ENCODE peak calls at places on chromosomes 13 and 19, in five cellular contexts. One of them, this sample, is unnamed.

GRCh38 chr19:50817941-50818858 is 5.4 kb downstream of the KLK1 start:
- DNase-seq in brain microvascular endothelial cell: peak
- DNase-seq in lung: peak
- DNase-seq in GM23338: peak
- DNase-seq in IMR-90: no peak
- DNase-seq in this sample: peak

GRCh38 chr13:92843549-92843948 is 383.1 kb upstream of the GPC6 start:
- DNase-seq in GM23338: no peak
- DNase-seq in IMR-90: peak
- DNase-seq in brain microvascular endothelial cell: no peak
- DNase-seq in lung: no peak
- DNase-seq in this sample: peak

GRCh38 chr19:51148571-51148970 is 6.5 kb downstream of the SIGLEC7 start:
- DNase-seq in brain microvascular endothelial cell: no peak
- DNase-seq in lung: no peak
- DNase-seq in GM23338: no peak
- DNase-seq in IMR-90: no peak
- DNase-seq in this sample: no peak

GRCh38 chr19:38657633-38658222 is 10.3 kb downstream of the ACTN4 start:
- DNase-seq in brain microvascular endothelial cell: peak
- DNase-seq in lung: no peak
- DNase-seq in IMR-90: peak
- DNase-seq in GM23338: peak
- DNase-seq in this sample: peak

GRCh38 chr13:24005711-24006281 is 108.5 kb upstream of the C1QTNF9B start:
- DNase-seq in brain microvascular endothelial cell: no peak
- DNase-seq in IMR-90: no peak
- DNase-seq in lung: no peak
- DNase-seq in GM23338: no peak
- DNase-seq in this sample: peak

GRCh38 chr19:29454109-29454508 is 71.7 kb upstream of the VSTM2B start:
- DNase-seq in IMR-90: no peak
- DNase-seq in GM23338: no peak
- DNase-seq in brain microvascular endothelial cell: no peak
- DNase-seq in lung: peak
- DNase-seq in this sample: no peak

GRCh38 chr13:109778102-109778542 is 8.3 kb downstream of the IRS2 start:
- DNase-seq in GM23338: no peak
- DNase-seq in brain microvascular endothelial cell: no peak
- DNase-seq in IMR-90: peak
- DNase-seq in lung: no peak
- DNase-seq in this sample: peak

GRCh38 chr13:32639502-32640105 is 53.4 kb downstream of the PDS5B start:
- DNase-seq in GM23338: peak
- DNase-seq in brain microvascular endothelial cell: peak
- DNase-seq in lung: no peak
- DNase-seq in IMR-90: peak
- DNase-seq in this sample: peak

GRCh38 chr13:98098511-98098910 is 44.4 kb upstream of the FARP1 start:
- DNase-seq in lung: no peak
- DNase-seq in IMR-90: peak
- DNase-seq in GM23338: no peak
- DNase-seq in brain microvascular endothelial cell: no peak
- DNase-seq in this sample: no peak

GRCh38 chr13:113736258-113736731 is 22.7 kb upstream of the TMEM255B start:
- DNase-seq in lung: no peak
- DNase-seq in IMR-90: no peak
- DNase-seq in GM23338: no peak
- DNase-seq in brain microvascular endothelial cell: no peak
- DNase-seq in this sample: no peak

GRCh38 chr19:4208385-4209094 is 20.8 kb upstream of the EBI3 start:
- DNase-seq in GM23338: peak
- DNase-seq in lung: no peak
- DNase-seq in brain microvascular endothelial cell: peak
- DNase-seq in IMR-90: peak
- DNase-seq in this sample: peak

GRCh38 chr13:42553098-42554046 is 20.6 kb upstream of the TNFSF11 start:
- DNase-seq in brain microvascular endothelial cell: peak
- DNase-seq in IMR-90: peak
- DNase-seq in lung: no peak
- DNase-seq in GM23338: no peak
- DNase-seq in this sample: peak

GRCh38 chr19:44777715-44778347 is at the start of gene CBLC:
- DNase-seq in brain microvascular endothelial cell: no peak
- DNase-seq in lung: peak
- DNase-seq in GM23338: peak
- DNase-seq in IMR-90: no peak
- DNase-seq in this sample: no peak

GRCh38 chr13:95360464-95361097 is 59.3 kb upstream of the ABCC4 start:
- DNase-seq in brain microvascular endothelial cell: no peak
- DNase-seq in GM23338: no peak
- DNase-seq in IMR-90: peak
- DNase-seq in lung: no peak
- DNase-seq in this sample: no peak

GRCh38 chr13:79353698-79354097 is 52.4 kb downstream of the RBM26 start:
- DNase-seq in IMR-90: no peak
- DNase-seq in brain microvascular endothelial cell: no peak
- DNase-seq in GM23338: no peak
- DNase-seq in lung: no peak
- DNase-seq in this sample: no peak

GRCh38 chr13:46595136-46595917 is 42.4 kb downstream of the LRCH1 start:
- DNase-seq in IMR-90: peak
- DNase-seq in GM23338: no peak
- DNase-seq in brain microvascular endothelial cell: no peak
- DNase-seq in lung: no peak
- DNase-seq in this sample: peak
- H3K4me3 ChIP-seq in IMR-90: no peak
- H3K4me3 ChIP-seq in GM23338: no peak
- H3K4me3 ChIP-seq in brain microvascular endothelial cell: no peak
- H3K4me3 ChIP-seq in lung: no peak
- H3K4me3 ChIP-seq in this sample: no peak

DNA sequence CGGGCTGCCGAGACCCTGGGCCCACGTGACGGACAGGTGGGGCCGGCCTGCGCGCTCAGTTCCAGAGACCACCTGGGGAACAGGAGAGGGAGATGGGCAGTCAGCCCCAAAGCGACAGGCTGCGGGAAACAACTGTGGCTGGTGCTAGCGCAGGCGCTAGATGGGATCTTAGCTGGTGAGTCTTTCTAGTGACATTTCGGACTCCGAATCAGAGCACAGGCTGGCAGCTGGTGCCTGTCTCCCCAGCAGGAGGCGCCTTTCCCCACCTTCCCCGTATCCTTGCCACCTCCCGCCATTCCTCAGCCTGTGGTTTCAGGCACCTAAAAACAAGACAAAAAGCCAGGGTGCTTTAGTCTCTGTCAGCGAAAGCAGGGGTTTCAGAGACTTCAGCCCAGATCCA is 19.4 kb upstream of the RANBP3 start:
- DNase-seq in lung: no peak
- DNase-seq in GM23338: peak
- DNase-seq in brain microvascular endothelial cell: no peak
- DNase-seq in IMR-90: no peak
- DNase-seq in this sample: no peak
- TF ChIP-seq CTCF in lung: no peak
- TF ChIP-seq CTCF in GM23338: peak
- TF ChIP-seq CTCF in brain microvascular endothelial cell: peak
- TF ChIP-seq CTCF in IMR-90: no peak
- TF ChIP-seq CTCF in this sample: peak

GRCh38 chr19:18008814-18009213 is 844 bp downstream of the ARRDC2 start:
- DNase-seq in lung: no peak
- DNase-seq in GM23338: no peak
- DNase-seq in brain microvascular endothelial cell: no peak
- DNase-seq in IMR-90: no peak
- DNase-seq in this sample: no peak
- H3K4me3 ChIP-seq in lung: peak
- H3K4me3 ChIP-seq in GM23338: no peak
- H3K4me3 ChIP-seq in brain microvascular endothelial cell: no peak
- H3K4me3 ChIP-seq in IMR-90: no peak
- H3K4me3 ChIP-seq in this sample: peak

GRCh38 chr19:15453091-15453498 is 3.3 kb upstream of the WIZ start:
- DNase-seq in IMR-90: no peak
- DNase-seq in lung: no peak
- DNase-seq in GM23338: peak
- DNase-seq in brain microvascular endothelial cell: no peak
- DNase-seq in this sample: no peak
- TF ChIP-seq CTCF in IMR-90: peak
- TF ChIP-seq CTCF in lung: no peak
- TF ChIP-seq CTCF in GM23338: peak
- TF ChIP-seq CTCF in brain microvascular endothelial cell: peak
- TF ChIP-seq CTCF in this sample: peak

GRCh38 chr13:49602005-49602404 is 16.6 kb upstream of the RCBTB1 start:
- DNase-seq in GM23338: no peak
- DNase-seq in brain microvascular endothelial cell: no peak
- DNase-seq in IMR-90: peak
- DNase-seq in lung: no peak
- DNase-seq in this sample: no peak

GRCh38 chr13:49607761-49608160 is 20.5 kb upstream of the ARL11 start:
- DNase-seq in IMR-90: no peak
- DNase-seq in GM23338: no peak
- DNase-seq in lung: no peak
- DNase-seq in brain microvascular endothelial cell: no peak
- DNase-seq in this sample: no peak

GRCh38 chr13:49603318-49603717 is 18.0 kb upstream of the RCBTB1 start:
- DNase-seq in brain microvascular endothelial cell: no peak
- DNase-seq in IMR-90: no peak
- DNase-seq in GM23338: no peak
- DNase-seq in lung: no peak
- DNase-seq in this sample: no peak

GRCh38 chr13:49606747-49607648 is 21.3 kb upstream of the ARL11 start:
- DNase-seq in IMR-90: peak
- DNase-seq in brain microvascular endothelial cell: peak
- DNase-seq in GM23338: peak
- DNase-seq in lung: peak
- DNase-seq in this sample: peak

DNA sequence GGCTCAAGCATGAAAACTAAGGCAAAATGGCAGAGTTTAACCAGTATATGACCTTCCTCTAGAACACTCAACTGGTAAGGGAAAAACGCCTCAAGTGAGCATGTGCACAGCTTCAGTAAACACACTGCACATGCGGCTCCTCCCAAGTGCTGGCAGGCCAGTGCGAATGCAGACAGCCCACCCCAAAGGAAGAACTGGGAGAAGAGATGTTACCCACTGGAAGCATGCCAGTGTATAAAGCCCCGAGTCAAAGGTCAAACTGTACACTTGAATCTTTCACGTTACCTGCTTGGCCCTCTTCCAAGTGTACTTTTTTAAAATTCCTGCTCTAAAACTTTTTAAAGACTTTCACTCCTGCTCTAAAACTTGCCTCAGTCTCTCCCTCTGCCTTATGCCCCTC is 19.2 kb upstream of the RCBTB1 start:
- DNase-seq in brain microvascular endothelial cell: no peak
- DNase-seq in GM23338: no peak
- DNase-seq in lung: no peak
- DNase-seq in IMR-90: no peak
- DNase-seq in this sample: no peak
- H3K4me3 ChIP-seq in brain microvascular endothelial cell: no peak
- H3K4me3 ChIP-seq in GM23338: no peak
- H3K4me3 ChIP-seq in lung: no peak
- H3K4me3 ChIP-seq in IMR-90: no peak
- H3K4me3 ChIP-seq in this sample: no peak